ENCODE peak calls at places on chromosome 13, in ten cellular contexts. U is neural progenitor cell, F is cardiac muscle cell, D is stomach, M is lung, B is endodermal cell, S is uterus, T is psoas muscle, V is transverse colon, J is tibial artery. W is an unnamed sample.

GRCh38 chr13:59680429-59681024 is 483.2 kb downstream of the DIAPH3 start:
- DNase-seq in U (peak; percentile 35), F (peak; percentile 49), D (no peak), M (no peak), B (no peak), S (no peak), T (no peak), V (no peak), J (no peak), W (no peak)

GRCh38 chr13:112819111-112819510 is 129.3 kb downstream of the ATP11A start:
- DNase-seq in U (no peak), F (no peak), D (peak; percentile 21), M (no peak), B (no peak), S (no peak), T (no peak), V (no peak), J (peak; percentile 33), W (no peak)

GRCh38 chr13:18952225-18953016 is 229.2 kb downstream of the TUBA3C start:
- DNase-seq in U (no peak), F (no peak), D (no peak), M (no peak), B (no peak), S (no peak), T (no peak), V (no peak), J (no peak), W (no peak)

GRCh38 chr13:40336228-40337221 is 329.9 kb downstream of the FOXO1 start:
- DNase-seq in U (no peak), F (no peak), D (peak; percentile 43), M (no peak), B (no peak), S (no peak), T (no peak), V (no peak), J (no peak), W (no peak)

GRCh38 chr13:43203781-43204180 is 180.4 kb downstream of the DNAJC15 start:
- DNase-seq in U (no peak), F (no peak), D (no peak), M (no peak), B (no peak), S (no peak), T (no peak), V (no peak), J (no peak), W (no peak)

GRCh38 chr13:18946738-18947137 is 234.9 kb downstream of the TUBA3C start:
- DNase-seq in U (no peak), F (no peak), D (no peak), M (no peak), B (peak; percentile 14), S (no peak), T (no peak), V (no peak), J (no peak), W (no peak)

GRCh38 chr13:23639672-23640275 is 69.6 kb downstream of the TNFRSF19 start:
- DNase-seq in U (no peak), F (no peak), D (no peak), M (no peak), B (no peak), S (no peak), T (no peak), V (no peak), J (no peak), W (no peak)

GRCh38 chr13:45370922-45371406 is 30.0 kb upstream of the TPT1 start:
- DNase-seq in U (peak; percentile 87), F (peak; percentile 93), D (peak; percentile 71), M (peak; percentile 60), B (peak; percentile 94), S (peak; percentile 66), T (peak; percentile 87), V (peak; percentile 71), J (peak; percentile 79), W (peak; percentile 47)

GRCh38 chr13:33639158-33639557 is 178.8 kb upstream of the RFC3 start:
- DNase-seq in U (no peak), F (peak; percentile 90), D (no peak), M (no peak), B (no peak), S (peak; percentile 73), T (peak; percentile 74), V (peak; percentile 22), J (peak; percentile 74), W (no peak)

GRCh38 chr13:100508996-100509395 is 79.6 kb downstream of the GGACT start:
- DNase-seq in U (no peak), F (no peak), D (no peak), M (no peak), B (no peak), S (no peak), T (no peak), V (no peak), J (no peak), W (no peak)

GRCh38 chr13:52617070-52618060 is 24.9 kb upstream of the HNRNPA1L2 start:
- DNase-seq in U (peak; percentile 87), F (peak; percentile 90), D (peak; percentile 72), M (peak; percentile 85), B (peak; percentile 95), S (peak; percentile 81), T (peak; percentile 88), V (peak; percentile 87), J (peak; percentile 89), W (peak; percentile 78)

GRCh38 chr13:70829748-70830147 is 721.5 kb upstream of the KLHL1 start:
- DNase-seq in U (no peak), F (no peak), D (no peak), M (no peak), B (no peak), S (no peak), T (no peak), V (no peak), J (no peak), W (no peak)

GRCh38 chr13:80870186-80870585 is 529.3 kb upstream of the SPRY2 start:
- DNase-seq in U (no peak), F (no peak), D (no peak), M (no peak), B (no peak), S (no peak), T (no peak), V (no peak), J (no peak), W (no peak)

GRCh38 chr13:80873589-80873988 is 532.7 kb upstream of the SPRY2 start:
- DNase-seq in U (no peak), F (no peak), D (no peak), M (no peak), B (no peak), S (no peak), T (no peak), V (no peak), J (no peak), W (no peak)

GRCh38 chr13:80877209-80877943 is 536.5 kb upstream of the SPRY2 start:
- DNase-seq in U (no peak), F (no peak), D (no peak), M (no peak), B (no peak), S (no peak), T (no peak), V (no peak), J (no peak), W (no peak)

DNA sequence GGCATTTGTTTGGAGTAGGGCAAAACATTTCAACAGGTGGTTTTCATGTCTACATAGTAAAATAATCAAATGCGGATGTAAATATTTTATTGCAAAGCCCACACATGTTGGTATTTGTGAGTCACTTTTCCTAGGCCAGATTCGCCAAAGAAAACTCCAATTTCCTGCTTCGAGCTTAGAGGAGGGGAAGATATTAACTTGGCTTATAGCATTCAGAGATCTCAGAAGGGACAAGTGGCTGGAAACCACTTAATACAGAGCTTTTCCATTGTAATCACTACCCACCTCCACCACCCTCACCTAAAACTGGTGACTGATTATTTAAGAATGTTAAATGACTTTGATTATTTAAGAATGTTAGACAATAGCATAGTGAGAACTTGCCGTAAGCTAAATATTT is 530.6 kb upstream of the SPRY2 start:
- DNase-seq in U (no peak), F (peak; percentile 36), D (no peak), M (no peak), B (no peak), S (no peak), T (no peak), V (no peak), J (no peak), W (no peak)
- H3K4me3 ChIP-seq in U (no peak overlapping the region), F (no peak overlapping the region), D (no peak overlapping the region), M (no peak overlapping the region), B (no peak overlapping the region), S (no peak overlapping the region), T (no peak overlapping the region), V (no peak overlapping the region), J (no peak overlapping the region), W (no peak overlapping the region)

GRCh38 chr13:50485979-50486935 is 357.2 kb downstream of the DLEU7 start:
- DNase-seq in U (no peak), F (peak; percentile 71), D (no peak), M (no peak), B (peak; percentile 49), S (no peak), T (no peak), V (no peak), J (no peak), W (no peak)
- H3K27ac ChIP-seq in U (no peak overlapping the region), F (no peak overlapping the region), D (no peak overlapping the region), M (no peak overlapping the region), B (no peak overlapping the region), S (no peak overlapping the region), T (peak overlapping the region; percentile 11), V (no peak overlapping the region), J (no peak overlapping the region), W (no peak overlapping the region)

GRCh38 chr13:29105779-29106178 is 285.6 kb downstream of the MTUS2 start:
- DNase-seq in U (peak; percentile 34), F (no peak), D (no peak), M (no peak), B (peak; percentile 70), S (no peak), T (no peak), V (no peak), J (no peak), W (no peak)
- TF ChIP-seq CTCF in U (peak; percentile 62), F (no peak), D (no peak), M (no peak), B (peak; percentile 79), S (no peak), T (no peak), V (no peak), J (no peak), W (peak; percentile 34)

GRCh38 chr13:24668955-24669354 is 11.3 kb upstream of the ATP12A start:
- DNase-seq in U (no peak), F (no peak), D (no peak), M (peak; percentile 53), B (peak; percentile 34), S (no peak), T (no peak), V (peak; percentile 89), J (no peak), W (no peak)

GRCh38 chr13:24672141-24673132 is 7.8 kb upstream of the ATP12A start:
- DNase-seq in U (no peak), F (no peak), D (no peak), M (no peak), B (peak; percentile 36), S (no peak), T (no peak), V (no peak), J (no peak), W (peak; percentile 82)

GRCh38 chr13:24670927-24671326 is 9.3 kb upstream of the ATP12A start:
- DNase-seq in U (peak; percentile 77), F (peak; percentile 23), D (no peak), M (no peak), B (peak; percentile 87), S (no peak), T (no peak), V (no peak), J (no peak), W (peak; percentile 88)

GRCh38 chr13:24670174-24670573 is 10.0 kb upstream of the ATP12A start:
- DNase-seq in U (no peak), F (no peak), D (no peak), M (no peak), B (no peak), S (no peak), T (no peak), V (no peak), J (no peak), W (no peak)

GRCh38 chr13:24671367-24672117 is 8.7 kb upstream of the ATP12A start:
- DNase-seq in U (peak; percentile 69), F (peak; percentile 91), D (no peak), M (peak; percentile 44), B (peak; percentile 84), S (peak; percentile 71), T (no peak), V (peak; percentile 50), J (no peak), W (peak; percentile 82)
- H3K4me3 ChIP-seq in U (peak overlapping the region; percentile 34), F (no peak overlapping the region), D (no peak overlapping the region), M (no peak overlapping the region), B (peak overlapping the region; percentile 69), S (no peak overlapping the region), T (no peak overlapping the region), V (no peak overlapping the region), J (peak overlapping the region; percentile 36), W (peak overlapping the region; percentile 46)

W was measured in WERI-Rb-1.